ENCODE peak calls at places on chromosome 21, in five cellular contexts. W is cardiac fibroblast, Q is foreskin keratinocyte, T is fibroblast of the aortic adventitia, E is progenitor cell of endocrine pancreas. B is an unnamed sample.

GRCh38 chr21:36203603-36203889 is 46.9 kb downstream of the DOP1B start:
- DNase-seq in W (peak), Q (peak), T (peak), E (no peak), B (no peak)

GRCh38 chr21:43937898-43938309 is 72.9 kb downstream of the AGPAT3 start:
- DNase-seq in W (no peak), Q (no peak), T (no peak), E (no peak), B (no peak)

GRCh38 chr21:37047079-37047478 is 25.8 kb downstream of the PIGP start:
- DNase-seq in W (no peak), Q (no peak), T (no peak), E (no peak), B (no peak)

GRCh38 chr21:28099296-28099695 is 893.4 kb downstream of the LTN1 start:
- DNase-seq in W (peak), Q (no peak), T (peak), E (no peak), B (no peak)

GRCh38 chr21:38165466-38166213 is 91.2 kb upstream of the KCNJ15 start:
- DNase-seq in W (peak), Q (no peak), T (peak), E (no peak), B (no peak)

GRCh38 chr21:16942703-16943102 is 570.1 kb upstream of the CXADR start:
- DNase-seq in W (peak), Q (no peak), T (peak), E (no peak), B (no peak)

GRCh38 chr21:37461494-37461893 is 94.9 kb downstream of the DYRK1A start:
- DNase-seq in W (peak), Q (no peak), T (peak), E (no peak), B (no peak)

GRCh38 chr21:24658016-24658415 is 949.3 kb downstream of the MRPL39 start:
- DNase-seq in W (no peak), Q (peak), T (no peak), E (no peak), B (no peak)

GRCh38 chr21:44084496-44085241 is 22.5 kb upstream of the PWP2 start:
- DNase-seq in W (no peak), Q (no peak), T (no peak), E (no peak), B (peak)

GRCh38 chr21:16573581-16573980 is 843.8 kb downstream of the USP25 start:
- DNase-seq in W (peak), Q (no peak), T (peak), E (no peak), B (no peak)

GRCh38 chr21:33069994-33070811 is at the start of gene OLIG1:
- DNase-seq in W (peak), Q (peak), T (no peak), E (peak), B (no peak)

GRCh38 chr21:37503848-37504467 is 137.4 kb downstream of the DYRK1A start:
- DNase-seq in W (peak), Q (no peak), T (peak), E (no peak), B (no peak)

GRCh38 chr21:33047231-33047630 is 21.5 kb downstream of the OLIG2 start:
- DNase-seq in W (peak), Q (no peak), T (peak), E (no peak), B (no peak)

GRCh38 chr21:31803039-31804007 is 69.5 kb upstream of the HUNK start:
- DNase-seq in W (no peak), Q (no peak), T (no peak), E (no peak), B (no peak)

GRCh38 chr21:27047331-27048314 is 80.7 kb upstream of the ADAMTS5 start:
- DNase-seq in W (no peak), Q (peak), T (peak), E (no peak), B (no peak)

GRCh38 chr21:42376338-42376982 is 10.1 kb upstream of the TFF1 start:
- DNase-seq in W (no peak), Q (no peak), T (no peak), E (no peak), B (no peak)
- TF ChIP-seq CTCF in W (no peak), Q (peak), T (no peak), E (no peak), B (no peak)

GRCh38 chr21:45615145-45615711 is 28.3 kb upstream of the PCBP3 start:
- DNase-seq in W (peak), Q (no peak), T (peak), E (no peak), B (no peak)
- TF ChIP-seq CTCF in W (no peak), Q (no peak), T (no peak), E (no peak), B (no peak)

DNA sequence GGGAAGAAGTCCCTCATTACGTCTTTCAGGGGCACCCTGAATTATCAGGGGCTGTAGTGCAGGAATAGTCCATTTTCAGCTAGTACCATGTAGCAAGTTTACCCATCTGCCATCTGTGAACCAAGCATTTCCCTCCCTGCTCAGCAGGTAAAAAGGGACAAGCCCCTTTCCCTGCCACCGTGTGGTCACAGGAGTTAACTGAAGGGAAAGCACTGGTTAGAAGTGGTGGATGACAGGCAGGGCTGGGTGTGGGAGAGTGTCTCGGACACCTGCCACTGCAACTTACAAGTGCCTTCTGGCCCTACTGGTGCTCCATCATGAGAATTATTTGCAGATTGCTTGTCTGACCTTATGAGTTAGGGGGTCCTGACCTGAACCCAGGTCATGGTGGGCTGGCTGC is 32.0 kb upstream of the IGSF5 start:
- DNase-seq in W (no peak), Q (no peak), T (no peak), E (no peak), B (no peak)
- TF ChIP-seq CTCF in W (no peak), Q (no peak), T (no peak), E (peak), B (no peak)

DNA sequence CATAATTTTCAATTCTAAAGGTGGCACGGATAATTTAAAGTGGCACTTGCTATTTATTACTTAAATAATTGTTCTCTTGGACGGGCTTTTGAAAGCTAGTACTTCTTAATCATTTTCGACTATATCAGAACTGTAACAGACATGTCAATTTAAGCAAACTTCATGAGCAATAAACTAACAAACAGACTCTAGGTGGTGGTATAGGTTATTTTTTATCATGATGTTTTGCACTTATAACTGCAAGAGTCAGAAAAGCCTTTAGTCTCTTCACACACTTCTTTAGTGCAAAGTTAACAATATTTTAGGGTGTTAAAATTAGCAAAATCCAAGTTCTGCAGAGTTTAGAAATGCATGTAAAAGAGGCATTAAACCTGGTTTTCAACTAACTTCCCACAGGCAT is 2.2 kb downstream of the NRIP1 start:
- DNase-seq in W (peak), Q (peak), T (peak), E (no peak), B (no peak)
- TF ChIP-seq CTCF in W (no peak), Q (peak), T (peak), E (no peak), B (peak)

DNA sequence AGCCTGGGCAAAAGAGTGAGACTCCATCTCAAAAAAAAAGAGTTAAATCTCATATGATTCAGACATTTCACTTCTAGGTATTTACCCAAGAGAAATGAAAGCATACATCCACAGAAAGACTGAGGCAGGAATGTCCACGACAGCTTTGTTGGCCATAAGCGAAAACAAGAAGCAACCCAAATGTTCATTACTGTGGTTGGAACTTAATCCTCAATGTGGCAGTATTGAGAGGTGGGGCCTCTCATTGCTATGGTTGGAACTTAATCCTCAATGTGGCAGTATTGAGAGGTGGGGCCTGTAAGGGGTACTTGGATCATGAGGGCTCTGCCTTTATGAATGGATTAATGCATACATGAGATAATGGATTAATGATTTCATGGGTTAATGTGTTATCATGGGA is 15.2 kb downstream of the C21orf58 start:
- DNase-seq in W (no peak), Q (no peak), T (no peak), E (no peak), B (no peak)
- TF ChIP-seq CTCF in W (no peak), Q (no peak), T (no peak), E (no peak), B (no peak)

DNA sequence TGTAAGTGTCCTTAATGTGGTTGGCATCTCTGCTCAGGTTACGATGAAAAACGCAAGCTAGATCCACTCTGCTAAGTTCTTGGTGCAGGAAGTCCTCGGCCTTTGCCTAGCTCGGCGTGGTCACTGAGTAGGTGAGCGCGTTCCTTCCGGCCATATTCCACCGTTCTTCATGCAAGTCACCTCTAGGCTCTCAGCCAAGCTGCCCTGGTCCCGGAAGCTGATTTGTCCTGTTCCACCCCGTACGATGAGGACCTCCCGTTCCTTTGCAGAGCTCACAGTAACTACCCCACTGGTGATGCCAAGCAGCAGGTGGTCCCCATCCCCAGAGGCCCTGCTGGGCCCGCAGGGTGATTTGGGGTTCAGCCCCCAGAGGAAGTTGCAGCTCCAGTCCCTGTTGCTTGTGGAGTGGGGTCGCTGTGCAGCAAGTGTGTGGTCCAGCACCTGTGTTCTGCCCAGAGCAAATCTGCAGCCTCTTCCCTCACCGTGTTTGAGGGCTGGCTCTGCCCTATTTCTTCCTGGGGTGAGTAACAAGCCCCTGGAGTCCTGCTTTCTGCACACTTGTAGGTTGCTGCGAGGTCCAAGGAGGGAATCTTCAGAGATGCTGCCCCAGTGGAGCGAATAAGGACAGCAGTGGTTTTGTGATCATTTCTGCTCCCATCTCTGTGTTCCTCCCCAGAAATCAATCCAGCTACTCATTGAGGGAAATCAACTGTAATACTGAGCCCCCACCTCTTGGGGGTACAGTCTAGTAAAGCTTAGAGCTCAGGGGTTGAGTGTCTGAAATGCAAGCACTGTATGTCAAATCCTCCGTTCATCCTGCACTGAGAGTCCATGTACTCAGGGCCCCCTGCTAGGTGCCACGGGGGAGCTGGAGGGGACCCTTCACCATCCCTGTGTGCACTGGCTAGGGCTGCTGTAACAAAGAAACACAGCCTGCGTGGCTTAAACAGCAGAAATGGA is 2.3 kb downstream of the UMODL1 start:
- DNase-seq in W (no peak), Q (no peak), T (no peak), E (no peak), B (no peak)
- TF ChIP-seq CTCF in W (no peak), Q (peak), T (no peak), E (no peak), B (no peak)

B was measured in osteocyte.